ENCODE peak calls at places on chromosomes 7 and 10, in four cellular contexts. J is HL-60, T is K562, C is GM12878. I is an unnamed sample.

GRCh38 chr7:30135551-30136271 is 925 bp downstream of the MTURN start:
- DNase-seq in J (peak; percentile 80), T (peak; percentile 42), C (no peak), I (peak; percentile 54)

GRCh38 chr7:69837387-69838068 is 239.3 kb downstream of the AUTS2 start:
- DNase-seq in T (no peak), J (no peak), C (no peak), I (no peak)

GRCh38 chr10:77195101-77195500 is 442.5 kb downstream of the KCNMA1 start:
- DNase-seq in J (no peak), T (no peak), C (no peak), I (no peak)

GRCh38 chr7:75617634-75618234 is 121.0 kb downstream of the HIP1 start:
- DNase-seq in T (no peak), J (peak; percentile 100), C (peak; percentile 40), I (no peak)

GRCh38 chr10:77857272-77857671 is 69.3 kb downstream of the DLG5 start:
- DNase-seq in J (no peak), C (no peak), T (no peak), I (no peak)

GRCh38 chr7:7911339-7911738 is 57.3 kb upstream of the GLCCI1 start:
- DNase-seq in J (no peak), T (no peak), C (no peak), I (no peak)

GRCh38 chr10:126561499-126562208 is 108.8 kb downstream of the C10orf90 start:
- DNase-seq in J (no peak), C (no peak), T (no peak), I (no peak)

GRCh38 chr7:121084748-121085336 is 96.3 kb downstream of the CPED1 start:
- DNase-seq in C (no peak), T (no peak), J (no peak), I (no peak)

GRCh38 chr7:15757041-15757995 is 70.8 kb upstream of the MEOX2 start:
- DNase-seq in T (no peak), C (no peak), J (no peak), I (no peak)

GRCh38 chr7:112049555-112049954 is 156.6 kb downstream of the DOCK4 start:
- DNase-seq in C (no peak), T (no peak), J (no peak), I (no peak)

GRCh38 chr7:156731651-156732050 is 91.1 kb downstream of the RNF32 start:
- DNase-seq in J (no peak), T (no peak), C (no peak), I (no peak)

GRCh38 chr7:6294839-6295238 is 22.4 kb upstream of the CYTH3 start:
- DNase-seq in T (no peak), C (no peak), J (no peak), I (no peak)

GRCh38 chr7:159049266-159050025 is 95.2 kb downstream of the VIPR2 start:
- DNase-seq in C (no peak), J (no peak), T (no peak), I (no peak)

GRCh38 chr7:25854608-25855497 is 297.1 kb upstream of the NFE2L3 start:
- DNase-seq in C (no peak), T (peak; percentile 91), J (peak; percentile 99), I (no peak)

GRCh38 chr7:105278973-105279687 is 109.6 kb downstream of the SRPK2 start:
- DNase-seq in C (no peak), T (no peak), J (no peak), I (no peak)

GRCh38 chr10:70568781-70569495 is 33.6 kb downstream of the PRF1 start:
- DNase-seq in J (no peak), T (no peak), C (no peak), I (no peak)

DNA sequence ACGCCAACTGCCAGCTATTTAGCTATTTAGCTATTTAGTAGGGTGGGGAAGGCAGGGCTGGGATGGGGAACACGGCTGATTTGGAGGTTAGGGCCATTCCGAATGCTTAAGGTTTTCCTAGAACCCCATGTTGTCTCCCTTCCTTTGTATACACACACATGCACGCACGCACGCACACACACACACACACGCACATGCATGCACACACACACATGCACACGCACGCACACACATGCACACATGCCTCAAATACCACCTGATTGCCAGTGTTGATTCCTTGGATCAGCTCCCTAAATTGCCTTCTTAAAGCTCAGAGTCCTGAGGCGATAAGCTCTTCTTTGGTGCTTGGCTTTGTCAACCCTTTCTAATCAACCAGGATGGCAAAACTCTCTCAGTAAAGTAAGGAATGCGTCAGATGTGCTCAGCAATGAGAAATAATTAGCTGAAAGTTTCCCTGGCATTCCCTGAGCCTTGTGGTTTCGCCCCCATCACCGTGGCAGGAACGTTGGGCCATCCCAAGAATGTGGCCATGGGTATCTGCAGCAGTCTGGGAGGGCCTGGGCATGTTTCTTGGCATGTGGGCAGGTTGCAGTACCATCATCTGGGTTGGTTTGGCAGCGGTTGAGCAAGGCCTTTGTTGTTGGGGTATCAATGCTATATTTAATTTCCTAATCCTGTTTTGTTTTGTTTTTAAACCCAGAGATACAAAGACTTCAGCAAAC is 305.6 kb downstream of the LRMDA start:
- DNase-seq in J (no peak), T (no peak), C (no peak), I (no peak)
- TF ChIP-seq SPI1 in J (no peak), T (no peak), C (no peak), I (no peak)

DNA sequence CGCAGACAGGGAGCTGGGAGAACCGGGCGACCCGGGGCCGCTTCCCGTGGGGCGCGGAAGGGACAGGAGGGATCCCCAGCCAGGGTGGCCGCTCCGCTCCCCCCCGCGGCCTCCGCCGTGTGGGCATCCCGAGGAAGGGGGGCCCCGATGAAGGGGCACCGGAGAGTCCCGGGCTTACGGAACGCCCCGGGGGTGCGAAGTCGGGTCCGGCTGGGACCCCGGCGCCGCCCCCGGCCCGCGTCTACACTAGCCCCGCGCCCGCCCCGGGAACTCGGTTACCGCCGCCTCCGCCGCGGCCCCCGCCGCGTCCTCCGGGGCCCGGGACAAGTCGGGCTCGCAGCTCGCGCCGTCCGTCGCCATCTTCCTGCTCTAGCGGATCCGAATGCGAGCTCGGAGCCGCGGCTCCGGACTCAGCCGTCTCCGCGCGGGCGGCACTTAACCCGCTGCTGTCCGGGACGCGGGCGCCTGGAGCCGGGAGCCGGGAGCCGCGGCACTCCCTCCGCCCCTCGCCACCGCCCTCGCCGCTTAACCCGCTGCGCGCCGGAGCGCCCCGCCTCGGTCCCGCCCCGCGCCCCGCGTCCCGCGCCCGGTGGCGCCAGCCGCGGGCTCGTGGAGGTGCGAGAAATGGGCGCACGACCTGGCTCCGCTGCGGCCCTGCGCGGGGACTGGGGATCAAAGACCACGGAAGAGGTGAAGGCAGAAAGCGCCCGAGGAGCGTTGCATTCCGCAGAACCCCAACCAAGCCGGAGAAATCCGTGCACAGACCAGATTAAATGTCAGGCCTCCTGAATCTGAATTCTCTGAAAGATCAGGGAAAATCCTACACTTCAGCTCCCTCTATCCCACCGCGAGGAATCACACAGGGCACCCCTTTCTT is at the start of gene CTTNBP2:
- DNase-seq in T (no peak), C (no peak), J (no peak), I (peak; percentile 8)
- TF ChIP-seq SPI1 in T (no peak), C (no peak), J (no peak), I (no peak)

DNA sequence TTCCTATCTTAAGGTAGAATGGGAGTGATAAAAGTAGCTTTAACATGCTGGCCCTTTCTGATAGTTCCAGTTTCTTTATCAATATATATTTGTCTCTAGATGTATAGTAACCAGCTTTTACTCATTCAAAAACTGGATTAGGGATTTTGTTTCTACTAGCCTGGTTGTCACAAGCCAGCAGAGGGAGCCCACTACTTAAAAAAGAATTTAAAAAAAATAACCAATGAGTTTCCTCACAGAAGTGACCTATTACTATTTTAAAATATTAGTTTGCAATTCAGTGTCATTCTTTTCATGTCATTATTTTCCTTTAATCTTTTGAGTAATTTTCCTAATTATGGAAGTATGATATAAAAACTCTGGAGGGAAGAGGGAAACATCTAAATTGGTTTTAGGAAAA is 142.1 kb downstream of the PHTF2 start:
- DNase-seq in C (no peak), T (peak; percentile 29), J (no peak), I (peak; percentile 12)
- TF ChIP-seq SPI1 in C (no peak), T (no peak), J (no peak), I (no peak)

GRCh38 chr10:88838766-88839165 is 12.9 kb downstream of the ANKRD22 start:
- DNase-seq in T (no peak), J (no peak), C (no peak), I (no peak)
- TF ChIP-seq SPI1 in T (no peak), J (no peak), C (no peak), I (no peak)

GRCh38 chr7:55179897-55180682 is 161.3 kb downstream of the EGFR start:
- DNase-seq in C (no peak), J (no peak), T (no peak), I (no peak)
- TF ChIP-seq SPI1 in C (no peak), J (no peak), T (no peak), I (no peak)

GRCh38 chr7:2417981-2418481 is 14.6 kb downstream of the CHST12 start:
- DNase-seq in C (no peak), T (no peak), J (no peak), I (no peak)
- TF ChIP-seq SPI1 in C (no peak), T (no peak), J (no peak), I (no peak)

GRCh38 chr10:106181491-106181890 is 983.0 kb downstream of the SORCS1 start:
- DNase-seq in T (no peak), C (no peak), J (no peak), I (no peak)
- TF ChIP-seq SPI1 in T (no peak), C (no peak), J (no peak), I (no peak)

GRCh38 chr10:52664629-52665028 is 108.0 kb downstream of the MBL2 start:
- DNase-seq in T (no peak), J (no peak), C (no peak), I (no peak)

GRCh38 chr10:52666931-52667330 is 105.7 kb downstream of the MBL2 start:
- DNase-seq in C (no peak), T (no peak), J (no peak), I (no peak)

GRCh38 chr10:52672880-52673279 is 99.7 kb downstream of the MBL2 start:
- DNase-seq in T (no peak), J (no peak), C (no peak), I (no peak)

GRCh38 chr10:52665821-52666220 is 106.8 kb downstream of the MBL2 start:
- DNase-seq in T (no peak), C (no peak), J (no peak), I (no peak)

DNA sequence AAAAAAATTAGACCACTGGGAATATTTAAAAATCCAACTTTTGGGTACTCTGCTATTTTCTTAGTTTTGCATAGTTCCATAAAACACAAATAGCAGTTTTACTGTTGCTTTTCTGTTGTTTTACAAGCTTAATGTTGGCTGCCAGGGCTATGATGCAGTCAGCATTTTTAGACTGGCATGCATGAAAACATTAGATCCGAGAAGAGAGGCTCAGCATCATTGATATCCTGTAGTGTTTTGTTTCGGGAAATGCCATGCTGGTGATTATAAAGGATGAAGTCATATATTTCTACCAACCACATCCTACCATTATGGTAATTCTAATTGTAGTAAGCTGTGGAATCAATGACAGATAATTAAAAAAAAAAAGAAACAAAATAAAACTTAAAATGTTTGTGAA is 104.6 kb downstream of the MBL2 start:
- DNase-seq in T (no peak), C (no peak), J (no peak), I (no peak)
- TF ChIP-seq SPI1 in T (no peak), C (no peak), J (no peak), I (no peak)

I was measured in GM12891.